ENCODE peak calls at places on chromosome 3, in four cellular contexts. One of them, this sample, is unnamed.
A peak's percentile ranks its signal among the peaks of the same experiment; 100 is the strongest.

GRCh38 chr3:138440596-138440995 is 6.2 kb downstream of the ESYT3 start:
- DNase-seq in breast epithelium: no peak
- DNase-seq in A549: no peak
- DNase-seq in upper lobe of left lung: no peak
- DNase-seq in this sample: no peak

GRCh38 chr3:145981057-145981456 is 179.9 kb downstream of the PLOD2 start:
- DNase-seq in breast epithelium: no peak
- DNase-seq in upper lobe of left lung: no peak
- DNase-seq in A549: no peak
- DNase-seq in this sample: no peak

GRCh38 chr3:115194461-115194860 is 47.4 kb upstream of the ZBTB20 start:
- DNase-seq in A549: no peak
- DNase-seq in breast epithelium: no peak
- DNase-seq in upper lobe of left lung: no peak
- DNase-seq in this sample: no peak

GRCh38 chr3:128559486-128560225 is 66.7 kb upstream of the GATA2 start:
- DNase-seq in breast epithelium: no peak
- DNase-seq in upper lobe of left lung: no peak
- DNase-seq in A549: peak; percentile 37
- DNase-seq in this sample: no peak

GRCh38 chr3:78707094-78707493 is 1060.7 kb downstream of the ROBO1 start:
- DNase-seq in A549: no peak
- DNase-seq in breast epithelium: no peak
- DNase-seq in upper lobe of left lung: no peak
- DNase-seq in this sample: no peak

GRCh38 chr3:38835939-38836338 is 19.9 kb upstream of the SCN10A start:
- DNase-seq in breast epithelium: no peak
- DNase-seq in upper lobe of left lung: no peak
- DNase-seq in A549: no peak
- DNase-seq in this sample: no peak

GRCh38 chr3:27171113-27171512 is 198.1 kb downstream of the NEK10 start:
- DNase-seq in breast epithelium: no peak
- DNase-seq in upper lobe of left lung: no peak
- DNase-seq in A549: no peak
- DNase-seq in this sample: no peak

GRCh38 chr3:65210026-65210814 is 522.4 kb upstream of the ADAMTS9 start:
- DNase-seq in breast epithelium: no peak
- DNase-seq in A549: no peak
- DNase-seq in upper lobe of left lung: no peak
- DNase-seq in this sample: no peak

GRCh38 chr3:105970283-105970682 is 101.5 kb upstream of the CBLB start:
- DNase-seq in A549: peak; percentile 17
- DNase-seq in breast epithelium: peak; percentile 52
- DNase-seq in upper lobe of left lung: no peak
- DNase-seq in this sample: no peak

GRCh38 chr3:184175506-184175905 is 851 bp downstream of the AP2M1 start:
- DNase-seq in upper lobe of left lung: no peak
- DNase-seq in A549: no peak
- DNase-seq in breast epithelium: no peak
- DNase-seq in this sample: no peak

GRCh38 chr3:78870484-78870883 is 897.3 kb downstream of the ROBO1 start:
- DNase-seq in upper lobe of left lung: no peak
- DNase-seq in A549: no peak
- DNase-seq in breast epithelium: no peak
- DNase-seq in this sample: no peak

GRCh38 chr3:19885468-19885867 is 48.5 kb downstream of the EFHB start:
- DNase-seq in breast epithelium: no peak
- DNase-seq in upper lobe of left lung: no peak
- DNase-seq in A549: peak; percentile 44
- DNase-seq in this sample: no peak

GRCh38 chr3:15610083-15610482 is 8.5 kb downstream of the BTD start:
- DNase-seq in upper lobe of left lung: no peak
- DNase-seq in breast epithelium: no peak
- DNase-seq in A549: peak; percentile 70
- DNase-seq in this sample: no peak

GRCh38 chr3:15611018-15611417 is 9.5 kb downstream of the BTD start:
- DNase-seq in upper lobe of left lung: no peak
- DNase-seq in A549: no peak
- DNase-seq in breast epithelium: no peak
- DNase-seq in this sample: no peak

GRCh38 chr3:15614958-15615357 is 13.4 kb downstream of the BTD start:
- DNase-seq in breast epithelium: no peak
- DNase-seq in upper lobe of left lung: no peak
- DNase-seq in A549: no peak
- DNase-seq in this sample: no peak

GRCh38 chr3:15616053-15616452 is 14.5 kb downstream of the BTD start:
- DNase-seq in A549: no peak
- DNase-seq in breast epithelium: no peak
- DNase-seq in upper lobe of left lung: no peak
- DNase-seq in this sample: no peak

DNA sequence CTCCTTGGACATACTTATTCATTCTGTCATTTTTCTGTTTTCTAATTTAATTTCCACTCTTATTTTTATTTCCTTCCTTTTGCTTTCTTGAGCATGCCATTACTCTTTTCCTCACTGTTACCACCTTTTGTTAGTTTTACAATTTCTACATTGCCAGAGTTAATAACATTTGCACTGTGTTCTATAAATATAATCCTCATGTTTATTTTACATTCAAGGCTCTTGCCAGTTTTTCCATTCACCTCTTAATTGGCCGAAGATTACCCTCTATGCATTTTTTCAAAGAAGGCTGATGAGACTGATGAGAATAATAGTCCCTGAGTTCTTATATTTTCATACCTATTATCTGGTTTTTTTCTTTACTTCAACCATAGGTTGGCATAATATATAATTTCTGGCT is 10.5 kb downstream of the BTD start:
- DNase-seq in breast epithelium: no peak
- DNase-seq in A549: no peak
- DNase-seq in upper lobe of left lung: no peak
- DNase-seq in this sample: no peak
- H3K4me3 ChIP-seq in breast epithelium: no peak overlapping the region
- H3K4me3 ChIP-seq in A549: no peak overlapping the region
- H3K4me3 ChIP-seq in upper lobe of left lung: no peak overlapping the region
- H3K4me3 ChIP-seq in this sample: no peak overlapping the region

GRCh38 chr3:59046839-59047238 is 3.0 kb downstream of the CFAP20DC start:
- DNase-seq in A549: no peak
- DNase-seq in breast epithelium: no peak
- DNase-seq in upper lobe of left lung: no peak
- DNase-seq in this sample: no peak

GRCh38 chr3:59052803-59053411 is 3.1 kb upstream of the CFAP20DC start:
- DNase-seq in A549: peak; percentile 37
- DNase-seq in breast epithelium: no peak
- DNase-seq in upper lobe of left lung: no peak
- DNase-seq in this sample: no peak

GRCh38 chr3:59049671-59050331 is at the start of gene CFAP20DC:
- DNase-seq in A549: peak; percentile 90
- DNase-seq in upper lobe of left lung: peak; percentile 95
- DNase-seq in breast epithelium: peak; percentile 80
- DNase-seq in this sample: peak; percentile 82
- TF ChIP-seq POLR2A in A549: peak; percentile 85
- TF ChIP-seq POLR2A in upper lobe of left lung: no peak
- TF ChIP-seq POLR2A in breast epithelium: no peak
- TF ChIP-seq POLR2A in this sample: no peak

GRCh38 chr3:188076176-188076575 is 77.8 kb upstream of the LPP start:
- DNase-seq in breast epithelium: no peak
- DNase-seq in A549: no peak
- DNase-seq in upper lobe of left lung: peak; percentile 9
- DNase-seq in this sample: no peak
- H3K27ac ChIP-seq in breast epithelium: peak overlapping the region; percentile 50
- H3K27ac ChIP-seq in A549: no peak overlapping the region
- H3K27ac ChIP-seq in upper lobe of left lung: peak overlapping the region; percentile 47
- H3K27ac ChIP-seq in this sample: no peak overlapping the region

GRCh38 chr3:181838940-181839914 is 127.5 kb downstream of the SOX2 start:
- DNase-seq in A549: peak; percentile 6
- DNase-seq in breast epithelium: no peak
- DNase-seq in upper lobe of left lung: no peak
- DNase-seq in this sample: no peak
- H3K4me3 ChIP-seq in A549: no peak overlapping the region
- H3K4me3 ChIP-seq in breast epithelium: no peak overlapping the region
- H3K4me3 ChIP-seq in upper lobe of left lung: peak overlapping the region; percentile 12
- H3K4me3 ChIP-seq in this sample: no peak overlapping the region